ENCODE peak calls at places on chromosomes 16 and 17, in seven cellular contexts. M, H, K, Q, C, U and A are unnamed samples.

GRCh38 chr16:2319606-2320005 is 20.9 kb downstream of the ABCA3 start:
- DNase-seq in K (no peak), C (no peak), H (no peak), U (no peak), Q (no peak), M (no peak), A (no peak)

GRCh38 chr16:82709987-82710386 is 83.2 kb downstream of the CDH13 start:
- DNase-seq in C (no peak), M (no peak), Q (no peak), K (no peak), H (no peak), U (no peak), A (no peak)

GRCh38 chr17:62750502-62751349 is 57.4 kb downstream of the MARCHF10 start:
- DNase-seq in M (no peak), H (no peak), Q (no peak), C (no peak), U (no peak), K (peak; percentile 13), A (peak; percentile 83)

GRCh38 chr17:38616361-38616760 is 10.6 kb upstream of the SRCIN1 start:
- DNase-seq in H (no peak), U (no peak), M (no peak), K (no peak), Q (no peak), C (no peak), A (no peak)

GRCh38 chr17:66755101-66755943 is 79.6 kb upstream of the CACNG5 start:
- DNase-seq in M (no peak), H (no peak), K (no peak), U (no peak), C (no peak), Q (no peak), A (peak; percentile 75)

GRCh38 chr16:74995986-74996385 is 2.8 kb upstream of the ZNRF1 start:
- DNase-seq in C (no peak), K (no peak), U (no peak), M (no peak), Q (no peak), H (no peak), A (no peak)

GRCh38 chr16:67880584-67880983 is 4.1 kb upstream of the NRN1L start:
- DNase-seq in Q (no peak), M (no peak), H (no peak), K (no peak), C (no peak), U (no peak), A (no peak)

GRCh38 chr17:62787358-62787757 is 20.8 kb downstream of the MARCHF10 start:
- DNase-seq in U (peak; percentile 55), M (no peak), C (no peak), Q (no peak), K (peak; percentile 63), H (no peak), A (no peak)

GRCh38 chr17:80152057-80152831 is 5.3 kb upstream of the EIF4A3 start:
- DNase-seq in U (peak; percentile 87), K (peak; percentile 96), C (no peak), Q (peak; percentile 58), M (no peak), H (no peak), A (no peak)

GRCh38 chr17:77577491-77577890 is 381.0 kb upstream of the TNRC6C start:
- DNase-seq in H (no peak), Q (no peak), C (no peak), U (no peak), K (no peak), M (no peak), A (no peak)

GRCh38 chr17:72510454-72511016 is 389.7 kb downstream of the SOX9 start:
- DNase-seq in M (no peak), Q (no peak), U (no peak), K (peak; percentile 73), C (no peak), H (no peak), A (no peak)

GRCh38 chr16:53291757-53292392 is 142.4 kb upstream of the RBL2 start:
- DNase-seq in C (no peak), M (no peak), Q (peak; percentile 29), K (peak; percentile 17), U (peak; percentile 46), H (no peak), A (no peak)

GRCh38 chr16:52114414-52114813 is 432.5 kb downstream of the TOX3 start:
- DNase-seq in U (no peak), C (no peak), Q (no peak), H (no peak), K (no peak), M (no peak), A (peak; percentile 62)

GRCh38 chr16:70696952-70697600 is 11.2 kb upstream of the MTSS2 start:
- DNase-seq in C (no peak), Q (no peak), U (no peak), K (no peak), H (no peak), M (no peak), A (peak; percentile 70)

GRCh38 chr17:45972531-45972930 is 26.5 kb upstream of the STH start:
- DNase-seq in K (no peak), H (no peak), U (no peak), Q (no peak), M (no peak), C (no peak), A (no peak)

GRCh38 chr17:4420692-4421131 is 13.0 kb upstream of the SPNS3 start:
- DNase-seq in K (peak; percentile 85), U (peak; percentile 84), M (peak; percentile 56), C (no peak), H (no peak), Q (peak; percentile 45), A (peak; percentile 79)

GRCh38 chr17:75454193-75454592 is 2.2 kb upstream of the TMEM94 start:
- DNase-seq in U (no peak), M (no peak), H (no peak), C (no peak), Q (no peak), K (no peak), A (no peak)

GRCh38 chr17:72906306-72906705 is 186.2 kb downstream of the SLC39A11 start:
- DNase-seq in K (no peak), M (no peak), H (no peak), Q (no peak), U (no peak), C (no peak), A (no peak)

GRCh38 chr17:17661834-17662233 is 19.4 kb upstream of the RAI1 start:
- DNase-seq in U (no peak), Q (no peak), M (no peak), H (no peak), C (no peak), K (no peak), A (no peak)

DNA sequence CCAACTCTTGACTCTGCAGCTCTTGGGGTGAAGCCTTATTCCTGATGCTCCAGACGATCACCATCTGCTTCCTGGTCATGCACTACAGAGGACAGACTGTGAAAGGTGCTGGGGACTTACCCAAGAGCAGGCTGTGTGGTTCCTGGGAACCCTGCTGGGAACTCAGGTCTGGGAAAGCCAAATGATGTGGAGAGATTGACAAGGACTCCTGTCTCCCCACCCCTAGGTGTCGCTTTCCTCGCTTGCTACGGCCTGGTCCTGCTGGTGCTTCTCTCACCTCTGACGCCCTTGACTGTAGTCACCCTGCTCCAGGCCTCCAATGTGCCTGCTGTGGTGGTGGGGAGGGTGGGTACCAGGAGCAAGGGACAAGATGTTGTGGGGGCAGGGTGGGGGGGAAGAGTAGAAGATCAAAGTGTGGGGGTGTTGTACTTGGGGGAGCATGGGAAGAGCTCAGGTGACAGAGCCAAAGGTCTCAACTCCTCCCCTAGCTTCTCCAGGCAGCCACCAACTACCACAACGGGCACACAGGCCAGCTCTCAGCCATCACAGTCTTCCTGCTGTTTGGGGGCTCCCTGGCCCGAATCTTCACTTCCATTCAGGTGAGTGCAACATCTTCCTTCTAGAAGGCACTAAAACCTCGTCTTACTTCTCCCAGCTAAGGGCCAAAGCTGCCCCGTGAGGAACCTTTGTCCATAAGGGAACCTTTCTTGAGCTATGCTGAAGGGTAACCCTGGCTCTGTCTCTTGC is 3.0 kb downstream of the SOX15 start:
- DNase-seq in K (no peak), C (no peak), U (no peak), Q (no peak), M (no peak), H (no peak), A (peak; percentile 83)
- TF ChIP-seq CTCF in K (peak; percentile 33), C (peak; percentile 23), U (peak; percentile 6), Q (peak; percentile 16), M (no peak), H (peak; percentile 50), A (peak; percentile 74)

GRCh38 chr16:76265434-76266045 is 11.7 kb upstream of the CNTNAP4 start:
- DNase-seq in K (peak; percentile 1), Q (no peak), M (no peak), C (no peak), H (no peak), U (peak; percentile 27), A (peak; percentile 44)
- TF ChIP-seq CTCF in K (peak; percentile 27), Q (no peak), M (peak; percentile 30), C (no peak), H (peak; percentile 11), U (peak; percentile 50), A (peak; percentile 72)

DNA sequence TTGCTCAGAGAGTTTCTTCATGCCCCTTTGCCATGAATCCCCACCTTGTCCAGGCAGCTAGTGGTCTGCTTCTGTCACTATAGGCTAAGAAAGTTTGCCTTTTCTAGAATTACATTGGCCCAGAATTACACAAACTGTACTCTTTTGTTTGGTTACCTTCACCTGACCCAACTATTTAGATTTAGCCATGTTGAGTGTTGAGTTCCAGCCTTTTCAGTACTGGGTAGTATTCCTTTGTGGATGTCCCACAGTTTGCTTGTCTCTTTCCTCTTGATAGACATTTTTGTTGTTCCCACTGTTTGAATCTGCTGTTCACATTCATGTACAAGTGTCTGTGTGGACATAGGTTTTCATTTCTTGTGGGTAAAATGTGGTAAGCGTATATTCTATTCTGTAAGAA is 22.3 kb downstream of the USP10 start:
- DNase-seq in C (no peak), H (no peak), M (no peak), K (no peak), U (no peak), Q (no peak), A (no peak)
- TF ChIP-seq CTCF in C (no peak), H (no peak), M (no peak), K (no peak), U (no peak), Q (no peak), A (no peak)

GRCh38 chr16:88595101-88595500 is 24.9 kb downstream of the ZC3H18 start:
- DNase-seq in H (peak; percentile 39), M (no peak), Q (no peak), C (no peak), K (no peak), U (no peak), A (no peak)

GRCh38 chr16:88593064-88593463 is 22.9 kb downstream of the ZC3H18 start:
- DNase-seq in Q (no peak), H (no peak), K (no peak), U (no peak), C (no peak), M (no peak), A (no peak)

GRCh38 chr16:88593910-88594309 is 23.7 kb downstream of the ZC3H18 start:
- DNase-seq in Q (no peak), C (no peak), U (no peak), M (no peak), K (no peak), H (no peak), A (no peak)

GRCh38 chr16:88591577-88592021 is 21.4 kb downstream of the ZC3H18 start:
- DNase-seq in K (no peak), U (no peak), Q (no peak), M (no peak), H (peak; percentile 31), C (no peak), A (no peak)

DNA sequence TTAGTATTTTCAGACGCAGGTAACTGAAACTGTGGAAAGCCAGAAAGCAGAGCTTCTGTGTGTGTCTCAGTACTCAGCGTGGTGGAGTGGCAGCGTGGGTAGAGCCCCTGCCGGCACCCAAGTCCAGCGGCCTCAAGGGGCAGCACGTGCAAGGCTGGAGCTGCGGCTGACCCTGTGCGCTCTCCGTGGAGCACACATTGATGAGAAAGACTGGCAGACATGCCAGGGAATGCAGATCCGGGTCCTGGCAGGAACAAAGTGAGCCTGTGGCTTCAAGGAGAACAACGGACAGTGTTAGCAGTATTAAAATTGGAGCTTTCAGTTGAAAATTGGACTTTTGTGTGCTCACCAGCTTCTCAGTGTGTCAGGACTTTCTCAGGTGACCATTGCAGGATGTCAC is 23.3 kb downstream of the ZC3H18 start:
- DNase-seq in H (peak; percentile 29), K (no peak), M (no peak), U (no peak), C (peak; percentile 42), Q (no peak), A (no peak)
- TF ChIP-seq CTCF in H (peak; percentile 49), K (no peak), M (no peak), U (no peak), C (peak; percentile 10), Q (no peak), A (no peak)